ENCODE peak calls at places on chromosomes 1 and 21, in eight cellular contexts. R is amniotic stem cell; J is stomach; L is iris pigment epithelial cell; C is CD8-positive, alpha-beta memory T cell; D is aorta; X is caudate nucleus; N is AG04449. Y is an unnamed sample.

GRCh38 chr1:222124602-222125001 is 382.7 kb upstream of the DUSP10 start:
- DNase-seq in R (no peak), J (no peak), L (no peak), C (no peak), D (no peak), X (no peak), N (no peak), Y (no peak)

GRCh38 chr1:109040627-109041613 is 982 bp downstream of the WDR47 start:
- DNase-seq in R (no peak), J (peak; percentile 28), L (peak; percentile 34), C (peak; percentile 57), D (peak; percentile 81), X (no peak), N (no peak), Y (peak; percentile 41)

GRCh38 chr1:13922440-13922839 is 222.5 kb downstream of the PRDM2 start:
- DNase-seq in R (no peak), J (no peak), L (no peak), C (no peak), D (no peak), X (no peak), N (no peak), Y (no peak)

GRCh38 chr1:30104551-30104950 is 618.8 kb downstream of the MATN1 start:
- DNase-seq in R (no peak), J (no peak), L (no peak), C (no peak), D (no peak), X (no peak), N (no peak), Y (no peak)

GRCh38 chr1:53137729-53138128 is 4.7 kb downstream of the SLC1A7 start:
- DNase-seq in R (no peak), J (peak; percentile 11), L (no peak), C (no peak), D (no peak), X (no peak), N (no peak), Y (no peak)

GRCh38 chr1:206565973-206566372 is 46.3 kb downstream of the EIF2D start:
- DNase-seq in R (no peak), J (no peak), L (no peak), C (no peak), D (no peak), X (no peak), N (no peak), Y (no peak)

GRCh38 chr1:224170748-224171478 is 12.1 kb upstream of the DEGS1 start:
- DNase-seq in R (no peak), J (peak; percentile 40), L (peak; percentile 36), C (no peak), D (no peak), X (no peak), N (no peak), Y (peak; percentile 64)

GRCh38 chr1:58434587-58434986 is 111.9 kb downstream of the OMA1 start:
- DNase-seq in R (no peak), J (no peak), L (peak; percentile 16), C (no peak), D (no peak), X (no peak), N (no peak), Y (peak; percentile 17)

GRCh38 chr1:204307334-204307883 is 52.3 kb downstream of the PLEKHA6 start:
- DNase-seq in R (no peak), J (peak; percentile 50), L (peak; percentile 65), C (no peak), D (no peak), X (peak; percentile 35), N (no peak), Y (no peak)

GRCh38 chr1:211336161-211336560 is 9.5 kb downstream of the TRAF5 start:
- DNase-seq in R (no peak), J (no peak), L (no peak), C (no peak), D (no peak), X (no peak), N (no peak), Y (no peak)

GRCh38 chr1:171486048-171486519 is 754 bp downstream of the PRRC2C start:
- DNase-seq in R (peak; percentile 33), J (peak; percentile 27), L (peak; percentile 73), C (peak; percentile 93), D (no peak), X (no peak), N (peak; percentile 42), Y (peak; percentile 75)

GRCh38 chr21:45994738-45995685 is 13.4 kb downstream of the COL6A1 start:
- DNase-seq in R (no peak), J (no peak), L (no peak), C (peak; percentile 37), D (peak; percentile 73), X (no peak), N (no peak), Y (no peak)

GRCh38 chr1:198686069-198686728 is 47.4 kb downstream of the PTPRC start:
- DNase-seq in R (peak; percentile 34), J (no peak), L (peak; percentile 59), C (no peak), D (no peak), X (no peak), N (no peak), Y (peak; percentile 63)

GRCh38 chr1:9280015-9280860 is 12.5 kb upstream of the SPSB1 start:
- DNase-seq in R (peak; percentile 88), J (peak; percentile 55), L (peak; percentile 94), C (no peak), D (peak; percentile 92), X (no peak), N (no peak), Y (peak; percentile 69)

GRCh38 chr1:63980706-63981407 is 207.0 kb downstream of the ROR1 start:
- DNase-seq in R (no peak), J (peak; percentile 62), L (no peak), C (no peak), D (no peak), X (no peak), N (no peak), Y (no peak)

Y was measured in dermis blood vessel endothelial cell.